ENCODE peak calls at places on chromosome 6, in eight cellular contexts. Q, O, L, G, K, F, X and E are unnamed samples.

GRCh38 chr6:159931112-159931511 is 37.8 kb upstream of the IGF2R start:
- DNase-seq in L (no peak), K (no peak), Q (no peak), O (no peak), F (no peak), X (no peak), G (no peak), E (no peak)

GRCh38 chr6:129890701-129891100 is 29.6 kb upstream of the TMEM244 start:
- DNase-seq in Q (no peak), X (no peak), G (no peak), F (no peak), O (peak; percentile 34), K (peak; percentile 50), L (no peak), E (peak; percentile 62)

GRCh38 chr6:5305968-5306626 is 44.8 kb downstream of the FARS2 start:
- DNase-seq in Q (no peak), O (peak; percentile 1), K (peak; percentile 39), F (peak; percentile 16), G (no peak), L (no peak), X (peak; percentile 10), E (peak; percentile 11)

GRCh38 chr6:109187399-109188114 is 92.2 kb downstream of the CEP57L1 start:
- DNase-seq in K (peak; percentile 28), O (peak; percentile 21), X (peak; percentile 25), G (no peak), Q (peak; percentile 60), F (peak; percentile 21), L (peak; percentile 76), E (peak; percentile 50)

GRCh38 chr6:110341671-110342304 is 16.4 kb downstream of the METTL24 start:
- DNase-seq in G (no peak), X (peak; percentile 55), K (peak; percentile 32), L (no peak), F (no peak), O (no peak), Q (peak; percentile 33), E (peak; percentile 17)

GRCh38 chr6:137823826-137824501 is 43.1 kb upstream of the TNFAIP3 start:
- DNase-seq in G (peak; percentile 9), L (peak; percentile 35), K (peak; percentile 84), F (peak; percentile 72), Q (peak; percentile 63), X (no peak), O (peak; percentile 73), E (peak; percentile 51)

GRCh38 chr6:165664553-165665383 is 1.7 kb upstream of the PDE10A start:
- DNase-seq in L (no peak), Q (no peak), K (no peak), O (no peak), F (no peak), G (no peak), X (no peak), E (no peak)

GRCh38 chr6:139161169-139161568 is 26.3 kb downstream of the HECA start:
- DNase-seq in Q (no peak), O (peak; percentile 74), L (no peak), K (peak; percentile 69), G (no peak), X (peak; percentile 5), F (peak; percentile 58), E (peak; percentile 61)

GRCh38 chr6:2823104-2823850 is 18.4 kb downstream of the SERPINB1 start:
- DNase-seq in G (no peak), K (peak; percentile 36), O (no peak), L (no peak), F (no peak), X (no peak), Q (no peak), E (peak; percentile 30)

GRCh38 chr6:16602035-16602434 is 159.2 kb downstream of the ATXN1 start:
- DNase-seq in X (no peak), G (no peak), F (no peak), L (no peak), O (no peak), K (no peak), Q (no peak), E (no peak)

GRCh38 chr6:68658338-68658737 is 23.3 kb downstream of the ADGRB3 start:
- DNase-seq in O (no peak), Q (no peak), F (no peak), X (no peak), K (no peak), G (no peak), L (no peak), E (no peak)

GRCh38 chr6:84762220-84762940 is 2.0 kb downstream of the TBX18 start:
- DNase-seq in F (peak; percentile 64), Q (no peak), O (peak; percentile 27), G (no peak), X (no peak), K (no peak), L (peak; percentile 6), E (peak; percentile 60)

GRCh38 chr6:50832912-50833311 is 14.2 kb downstream of the TFAP2B start:
- DNase-seq in L (no peak), X (no peak), G (no peak), Q (no peak), F (no peak), K (no peak), O (no peak), E (no peak)

GRCh38 chr6:27810768-27811298 is 101.4 kb downstream of the OR2B2 start:
- DNase-seq in O (no peak), K (no peak), X (no peak), F (no peak), G (no peak), Q (no peak), L (no peak), E (no peak)

GRCh38 chr6:71299541-71300470 is 11.2 kb downstream of the OGFRL1 start:
- DNase-seq in O (no peak), K (peak; percentile 8), L (no peak), X (no peak), Q (no peak), G (no peak), F (peak; percentile 74), E (peak; percentile 24)

GRCh38 chr6:139370047-139370706 is 4.3 kb downstream of the CITED2 start:
- DNase-seq in G (peak; percentile 72), Q (peak; percentile 84), K (peak; percentile 72), X (peak; percentile 95), O (peak; percentile 79), L (peak; percentile 41), F (peak; percentile 94), E (peak; percentile 87)

DNA sequence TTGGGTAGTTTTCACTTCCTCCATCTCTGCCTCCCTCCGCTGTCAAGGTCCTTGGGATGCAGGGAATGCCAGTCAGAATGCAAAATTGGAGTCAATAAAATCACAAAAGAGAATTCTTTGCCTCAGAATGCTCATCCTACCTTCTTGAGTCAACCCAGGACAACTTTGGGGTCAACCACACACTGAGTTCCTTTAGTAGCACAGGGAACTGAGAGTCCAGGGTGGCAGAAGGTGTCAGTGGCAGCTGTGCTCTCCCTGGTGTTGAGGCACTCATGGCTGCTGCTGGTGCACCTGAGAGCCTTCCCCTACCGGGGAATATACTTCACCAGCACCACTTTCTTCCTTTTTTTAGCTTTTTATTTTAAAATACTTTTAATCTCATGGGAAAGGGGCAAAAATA is 829 bp upstream of the NOTCH4 start:
- DNase-seq in Q (no peak), G (no peak), O (no peak), K (no peak), F (no peak), X (no peak), L (no peak), E (no peak)
- TF ChIP-seq CTCF in Q (no peak), G (no peak), O (no peak), K (no peak), F (no peak), X (no peak), L (no peak), E (no peak)

DNA sequence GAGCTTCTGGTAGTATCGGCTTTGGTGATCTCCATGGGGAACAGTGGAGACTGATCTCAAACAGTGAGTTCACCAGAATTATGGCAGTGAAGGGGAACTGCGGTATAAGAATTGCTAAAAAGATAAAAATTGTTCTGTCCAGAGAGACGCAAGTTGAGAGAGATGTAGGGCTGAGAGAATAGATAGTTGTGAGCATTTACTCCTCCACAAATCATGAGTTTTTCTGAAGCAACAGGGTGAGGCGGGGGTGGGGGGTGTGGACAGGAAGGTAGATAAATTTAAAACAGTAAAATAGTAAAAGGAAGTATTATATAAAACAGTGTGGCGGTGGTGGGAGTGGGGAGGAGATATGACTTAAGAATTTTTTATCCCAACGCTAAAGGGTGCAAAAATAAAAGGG is 98.7 kb upstream of the NEDD9 start:
- DNase-seq in G (no peak), K (no peak), L (no peak), Q (peak; percentile 50), F (no peak), O (no peak), X (no peak), E (no peak)
- H3K4me3 ChIP-seq in G (no peak overlapping the region), K (no peak overlapping the region), L (no peak overlapping the region), Q (no peak overlapping the region), F (no peak overlapping the region), O (no peak overlapping the region), X (no peak overlapping the region), E (no peak overlapping the region)

GRCh38 chr6:157556671-157557430 is 175.9 kb downstream of the ZDHHC14 start:
- DNase-seq in X (no peak), Q (no peak), F (no peak), O (no peak), K (no peak), L (peak; percentile 81), G (no peak), E (no peak)

GRCh38 chr6:157554747-157555146 is 173.8 kb downstream of the ZDHHC14 start:
- DNase-seq in O (no peak), F (no peak), K (no peak), G (no peak), Q (no peak), L (no peak), X (no peak), E (no peak)

GRCh38 chr6:157558049-157558448 is 177.1 kb downstream of the ZDHHC14 start:
- DNase-seq in G (no peak), L (no peak), Q (no peak), X (no peak), K (peak; percentile 6), F (no peak), O (no peak), E (no peak)

GRCh38 chr6:157557541-157557940 is 176.6 kb downstream of the ZDHHC14 start:
- DNase-seq in F (no peak), G (no peak), Q (peak; percentile 42), L (no peak), O (no peak), K (no peak), X (no peak), E (no peak)

GRCh38 chr6:157555795-157556645 is 175.0 kb downstream of the ZDHHC14 start:
- DNase-seq in K (no peak), G (no peak), X (no peak), Q (no peak), O (no peak), L (no peak), F (no peak), E (no peak)
- TF ChIP-seq CTCF in K (no peak), G (no peak), X (no peak), Q (no peak), O (no peak), L (no peak), F (no peak), E (no peak)

DNA sequence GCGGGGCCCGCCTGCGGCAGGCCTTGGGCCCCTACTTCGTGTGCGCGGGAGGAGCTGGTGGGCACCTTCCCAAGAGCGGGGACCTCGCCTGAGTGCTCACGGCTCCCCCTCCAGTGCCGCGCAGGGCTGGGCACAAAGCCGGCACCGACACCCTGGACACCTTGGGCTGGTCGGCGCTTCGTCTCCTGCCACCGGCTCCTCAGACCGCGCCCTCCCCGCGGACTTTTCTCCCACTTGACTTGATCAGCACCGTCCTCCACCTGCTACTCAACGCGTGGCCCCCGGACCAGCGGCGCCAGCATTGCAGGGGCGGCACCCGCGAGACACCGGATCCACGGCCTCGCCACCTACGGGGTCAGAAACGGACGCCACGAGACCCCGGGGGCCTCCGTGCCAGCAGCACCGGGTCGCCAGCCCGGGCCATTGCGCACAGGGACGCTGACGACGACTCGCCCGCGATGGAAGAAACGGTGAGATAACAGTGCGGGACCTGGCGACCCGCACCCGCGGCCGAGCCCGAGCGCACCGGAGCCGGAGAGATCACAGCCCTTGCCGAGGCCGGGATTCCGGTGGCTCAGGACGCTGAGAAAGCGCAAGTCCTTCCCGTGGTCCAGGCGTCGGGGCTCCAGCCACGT is 154.2 kb downstream of the DLL1 start:
- DNase-seq in G (no peak), Q (no peak), F (no peak), X (no peak), L (no peak), K (no peak), O (no peak), E (no peak)
- H3K4me3 ChIP-seq in G (no peak overlapping the region), Q (no peak overlapping the region), F (no peak overlapping the region), X (no peak overlapping the region), L (no peak overlapping the region), K (no peak overlapping the region), O (no peak overlapping the region), E (no peak overlapping the region)